ENCODE peak calls at places on chromosome 12, in ten cellular contexts. C, I, N, L, W, E, M, A, R and G are unnamed samples.

GRCh38 chr12:42997032-42997431 is 407.5 kb upstream of the PRICKLE1 start:
- DNase-seq in C (no peak), I (no peak), N (no peak), L (no peak), W (no peak), E (no peak), M (no peak), A (no peak), R (no peak), G (no peak)

GRCh38 chr12:45122776-45123380 is 72.0 kb upstream of the DBX2 start:
- DNase-seq in C (no peak), I (peak; percentile 31), N (no peak), L (peak; percentile 12), W (no peak), E (no peak), M (no peak), A (no peak), R (peak; percentile 21), G (no peak)

GRCh38 chr12:78229491-78230209 is 399.0 kb downstream of the NAV3 start:
- DNase-seq in C (peak; percentile 20), I (peak; percentile 54), N (no peak), L (peak; percentile 13), W (no peak), E (no peak), M (no peak), A (no peak), R (peak; percentile 52), G (peak; percentile 46)

GRCh38 chr12:128820723-128821432 is 2.9 kb downstream of the SLC15A4 start:
- DNase-seq in C (peak; percentile 70), I (no peak), N (no peak), L (no peak), W (no peak), E (no peak), M (no peak), A (peak; percentile 70), R (no peak), G (peak; percentile 32)

GRCh38 chr12:53069621-53070410 is 9.4 kb downstream of the SPRYD3 start:
- DNase-seq in C (peak; percentile 31), I (no peak), N (peak; percentile 81), L (no peak), W (peak; percentile 52), E (no peak), M (no peak), A (no peak), R (no peak), G (peak; percentile 24)

GRCh38 chr12:104957388-104958008 is 592 bp downstream of the SLC41A2 start:
- DNase-seq in C (no peak), I (no peak), N (no peak), L (no peak), W (no peak), E (no peak), M (no peak), A (peak; percentile 67), R (no peak), G (peak; percentile 56)

GRCh38 chr12:108629824-108630476 is 3.7 kb downstream of the SELPLG start:
- DNase-seq in C (peak; percentile 37), I (peak; percentile 90), N (no peak), L (peak; percentile 87), W (peak; percentile 78), E (no peak), M (no peak), A (no peak), R (peak; percentile 87), G (no peak)

GRCh38 chr12:15522574-15523187 is 200.4 kb downstream of the PTPRO start:
- DNase-seq in C (peak; percentile 25), I (peak; percentile 40), N (no peak), L (peak; percentile 49), W (no peak), E (no peak), M (no peak), A (no peak), R (peak; percentile 34), G (no peak)

GRCh38 chr12:51528852-51529545 is 62.0 kb upstream of the SCN8A start:
- DNase-seq in C (no peak), I (peak; percentile 43), N (no peak), L (no peak), W (no peak), E (no peak), M (no peak), A (no peak), R (no peak), G (no peak)

GRCh38 chr12:110591508-110592051 is 8.5 kb upstream of the PPTC7 start:
- DNase-seq in C (no peak), I (no peak), N (no peak), L (no peak), W (no peak), E (no peak), M (no peak), A (peak; percentile 81), R (no peak), G (peak; percentile 58)

GRCh38 chr12:13304924-13305323 is 108.4 kb downstream of the EMP1 start:
- DNase-seq in C (no peak), I (no peak), N (no peak), L (no peak), W (no peak), E (no peak), M (no peak), A (no peak), R (no peak), G (no peak)

GRCh38 chr12:124705545-124706138 is 138.2 kb upstream of the NCOR2 start:
- DNase-seq in C (no peak), I (no peak), N (no peak), L (no peak), W (no peak), E (no peak), M (no peak), A (no peak), R (no peak), G (no peak)

GRCh38 chr12:112381421-112381897 is 772 bp downstream of the HECTD4 start:
- DNase-seq in C (peak; percentile 12), I (no peak), N (peak; percentile 68), L (peak; percentile 20), W (no peak), E (no peak), M (no peak), A (no peak), R (no peak), G (peak; percentile 49)

DNA sequence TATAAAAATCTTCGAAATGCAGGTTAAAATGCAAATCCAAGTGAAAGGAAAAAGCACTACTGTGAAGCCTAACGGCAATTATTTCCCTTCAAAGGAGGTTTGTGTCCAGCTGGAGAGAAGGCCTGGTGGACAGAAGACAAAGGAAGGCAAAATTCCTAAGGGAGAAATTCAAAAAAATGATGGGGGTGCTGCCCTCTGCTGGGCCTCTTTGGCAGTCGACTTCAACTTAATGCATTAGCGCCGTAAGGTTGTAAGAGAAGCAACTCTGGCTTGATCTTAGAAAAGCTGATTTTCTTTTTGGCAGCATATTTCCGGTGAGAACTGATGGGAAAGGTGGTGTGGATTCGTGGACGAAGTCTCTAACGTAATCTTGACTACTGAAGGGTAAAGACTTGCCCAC is 34.3 kb upstream of the CHFR start:
- DNase-seq in C (no peak), I (no peak), N (no peak), L (no peak), W (no peak), E (no peak), M (no peak), A (no peak), R (no peak), G (no peak)
- TF ChIP-seq CTCF in C (no peak), I (peak; percentile 20), N (no peak), L (no peak), W (no peak), E (peak; percentile 36), M (no peak), A (no peak), R (no peak), G (no peak)

DNA sequence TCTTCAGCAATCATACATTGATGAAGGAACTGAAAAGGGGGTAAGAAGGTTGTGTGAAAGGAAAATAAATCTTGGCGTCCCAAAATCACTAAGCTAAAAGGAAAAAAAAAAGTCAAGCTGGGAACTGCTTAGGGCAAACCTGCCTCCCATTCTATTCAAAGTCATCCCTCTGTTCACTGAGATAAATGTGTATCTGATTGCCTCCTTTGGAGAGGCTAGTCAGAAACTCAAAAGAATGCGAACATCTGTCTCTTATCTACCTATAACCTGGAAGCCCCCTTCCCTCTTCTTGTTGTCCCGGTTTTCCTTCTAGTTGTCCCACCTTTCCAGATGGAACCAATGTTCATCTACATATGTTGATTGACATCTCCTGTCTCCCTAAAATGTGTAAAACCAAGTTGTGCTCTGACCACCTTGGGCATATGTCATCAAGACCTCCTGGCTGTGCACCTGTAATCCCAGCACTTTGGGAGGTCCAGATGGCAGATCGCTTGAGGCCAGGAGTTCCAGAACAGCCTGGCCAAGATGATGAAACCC is 53.1 kb downstream of the RESF1 start:
- DNase-seq in C (no peak), I (no peak), N (no peak), L (no peak), W (no peak), E (no peak), M (no peak), A (no peak), R (no peak), G (no peak)
- TF ChIP-seq CTCF in C (no peak), I (no peak), N (no peak), L (no peak), W (no peak), E (no peak), M (no peak), A (no peak), R (no peak), G (no peak)

GRCh38 chr12:47160296-47161244 is 80.8 kb upstream of the AMIGO2 start:
- DNase-seq in C (no peak), I (peak; percentile 33), N (no peak), L (no peak), W (no peak), E (no peak), M (no peak), A (no peak), R (no peak), G (no peak)

GRCh38 chr12:47165934-47166333 is 86.2 kb upstream of the AMIGO2 start:
- DNase-seq in C (peak; percentile 63), I (peak; percentile 30), N (no peak), L (no peak), W (no peak), E (no peak), M (no peak), A (no peak), R (no peak), G (no peak)

GRCh38 chr12:47164116-47164515 is 84.4 kb upstream of the AMIGO2 start:
- DNase-seq in C (peak; percentile 21), I (no peak), N (no peak), L (no peak), W (no peak), E (no peak), M (no peak), A (no peak), R (no peak), G (no peak)

GRCh38 chr12:47166365-47166764 is 86.6 kb upstream of the AMIGO2 start:
- DNase-seq in C (no peak), I (no peak), N (no peak), L (no peak), W (no peak), E (no peak), M (no peak), A (no peak), R (no peak), G (no peak)

GRCh38 chr12:47164730-47165439 is 85.1 kb upstream of the AMIGO2 start:
- DNase-seq in C (no peak), I (peak; percentile 87), N (no peak), L (no peak), W (no peak), E (no peak), M (no peak), A (no peak), R (peak; percentile 83), G (no peak)
- TF ChIP-seq CTCF in C (no peak), I (no peak), N (no peak), L (no peak), W (no peak), E (peak; percentile 41), M (no peak), A (no peak), R (no peak), G (no peak)

GRCh38 chr12:55797068-55797467 is 20.5 kb downstream of the SARNP start:
- DNase-seq in C (peak; percentile 34), I (peak; percentile 39), N (no peak), L (no peak), W (no peak), E (no peak), M (no peak), A (no peak), R (peak; percentile 56), G (no peak)
- TF ChIP-seq CTCF in C (peak; percentile 19), I (peak; percentile 69), N (peak; percentile 21), L (no peak), W (peak; percentile 38), E (peak; percentile 79), M (peak; percentile 22), A (peak; percentile 48), R (peak; percentile 58), G (peak; percentile 25)